ENCODE peak calls at places on chromosome X, in four cellular contexts. G is suprapubic skin, Z is neuronal stem cell, M is brain microvascular endothelial cell. V is an unnamed sample.

GRCh38 chrX:49172280-49172780 is 632 bp downstream of the PLP2 start:
- DNase-seq in G (peak), Z (no peak), M (no peak), V (peak)

GRCh38 chrX:24945009-24945408 is 70.8 kb downstream of the ARX start:
- DNase-seq in G (no peak), Z (no peak), M (no peak), V (no peak)

GRCh38 chrX:122219226-122219625 is 964.9 kb upstream of the GRIA3 start:
- DNase-seq in G (no peak), Z (no peak), M (no peak), V (no peak)

GRCh38 chrX:15236146-15236545 is 33.7 kb downstream of the ASB9 start:
- DNase-seq in G (no peak), Z (no peak), M (no peak), V (no peak)

GRCh38 chrX:40423299-40423698 is 157.5 kb upstream of the ATP6AP2 start:
- DNase-seq in G (no peak), Z (no peak), M (no peak), V (no peak)

GRCh38 chrX:54711735-54712134 is 86.3 kb downstream of the ITIH6 start:
- DNase-seq in G (no peak), Z (no peak), M (no peak), V (no peak)

GRCh38 chrX:57565198-57565597 is 26.6 kb upstream of the ZXDB start:
- DNase-seq in G (no peak), Z (no peak), M (no peak), V (no peak)

GRCh38 chrX:150155396-150156048 is 207.6 kb upstream of the MAMLD1 start:
- DNase-seq in G (no peak), Z (no peak), M (peak), V (no peak)

GRCh38 chrX:49269768-49270248 is at the start of gene PPP1R3F:
- DNase-seq in G (no peak), Z (no peak), M (no peak), V (no peak)

GRCh38 chrX:150313514-150313913 is 49.6 kb upstream of the MAMLD1 start:
- DNase-seq in G (no peak), Z (no peak), M (no peak), V (no peak)

GRCh38 chrX:3371163-3371562 is 24.7 kb upstream of the MXRA5 start:
- DNase-seq in G (no peak), Z (no peak), M (no peak), V (no peak)

GRCh38 chrX:17007134-17007768 is 60.8 kb downstream of the REPS2 start:
- DNase-seq in G (no peak), Z (no peak), M (no peak), V (no peak)

GRCh38 chrX:14939644-14940043 is 66.4 kb downstream of the MOSPD2 start:
- DNase-seq in G (no peak), Z (no peak), M (no peak), V (no peak)

GRCh38 chrX:16839224-16839851 is 30.8 kb downstream of the RBBP7 start:
- DNase-seq in G (no peak), Z (no peak), M (no peak), V (no peak)

GRCh38 chrX:75038925-75039324 is 113.7 kb upstream of the NEXMIF start:
- DNase-seq in G (no peak), Z (no peak), M (peak), V (no peak)

GRCh38 chrX:151505796-151506195 is 57.7 kb upstream of the PASD1 start:
- DNase-seq in G (no peak), Z (no peak), M (no peak), V (no peak)

GRCh38 chrX:150032742-150033141 is 94.5 kb upstream of the EOLA2 start:
- DNase-seq in G (no peak), Z (peak), M (peak), V (no peak)

GRCh38 chrX:124212622-124213021 is 119.8 kb upstream of the TEX13D start:
- DNase-seq in G (no peak), Z (no peak), M (no peak), V (no peak)

GRCh38 chrX:136115124-136115908 is 32.0 kb upstream of the FHL1 start:
- DNase-seq in G (no peak), Z (no peak), M (no peak), V (no peak)

GRCh38 chrX:3820170-3820569 is 106.7 kb upstream of the PRKX start:
- DNase-seq in G (no peak), Z (no peak), M (peak), V (no peak)

GRCh38 chrX:44785652-44786051 is 58.2 kb upstream of the DUSP21 start:
- DNase-seq in G (no peak), Z (no peak), M (peak), V (no peak)

GRCh38 chrX:66030505-66031317 is 9.2 kb downstream of the VSIG4 start:
- DNase-seq in G (no peak), Z (peak), M (peak), V (no peak)

GRCh38 chrX:66633541-66633940 is 5.3 kb downstream of the EDA2R start:
- DNase-seq in G (no peak), Z (no peak), M (peak), V (no peak)

GRCh38 chrX:31633349-31633748 is 561.5 kb upstream of the FTHL17 start:
- DNase-seq in G (no peak), Z (no peak), M (no peak), V (no peak)

V was measured in lower leg skin.